ENCODE peak calls at places on chromosomes 11 and 22, in five cellular contexts. K is spleen, U is prostate gland, A is HCT116, F is stomach. W is an unnamed sample.

GRCh38 chr11:4025957-4026324 is 68.7 kb upstream of the RRM1 start:
- DNase-seq in A (no peak), U (no peak), K (no peak), F (no peak), W (no peak)

GRCh38 chr11:6638437-6638836 is 17.2 kb downstream of the DCHS1 start:
- DNase-seq in A (no peak), U (no peak), K (no peak), F (no peak), W (no peak)

GRCh38 chr11:103988595-103988969 is 47.9 kb upstream of the DDI1 start:
- DNase-seq in K (no peak), F (no peak), A (no peak), U (no peak), W (no peak)

GRCh38 chr11:123260511-123261211 is 65.6 kb upstream of the CLMP start:
- DNase-seq in F (no peak), U (no peak), K (no peak), A (no peak), W (no peak)

GRCh38 chr22:41822289-41823057 is 10.4 kb upstream of the SREBF2 start:
- DNase-seq in U (peak), K (no peak), A (peak), F (no peak), W (no peak)

GRCh38 chr11:66619080-66619554 is 2.7 kb downstream of the RBM14 start:
- DNase-seq in A (no peak), F (no peak), K (no peak), U (no peak), W (no peak)

GRCh38 chr11:19441752-19442553 is 201.2 kb upstream of the E2F8 start:
- DNase-seq in K (no peak), F (peak), A (peak), U (no peak), W (no peak)

GRCh38 chr11:80598905-80599304 is 1158.1 kb upstream of the TENM4 start:
- DNase-seq in F (no peak), U (no peak), A (no peak), K (no peak), W (no peak)

GRCh38 chr11:102256251-102256650 is 61.0 kb upstream of the BIRC3 start:
- DNase-seq in A (no peak), U (peak), F (no peak), K (no peak), W (no peak)

GRCh38 chr11:62149986-62150886 is 26.4 kb downstream of the INCENP start:
- DNase-seq in F (peak), U (no peak), A (no peak), K (peak), W (peak)

GRCh38 chr11:10722307-10722706 is 28.7 kb upstream of the CTR9 start:
- DNase-seq in A (no peak), U (no peak), F (no peak), K (no peak), W (no peak)

GRCh38 chr11:89491141-89491690 is at the start of gene NOX4:
- DNase-seq in U (no peak), F (peak), K (peak), A (no peak), W (peak)

GRCh38 chr11:662689-663274 is 25.7 kb downstream of the DRD4 start:
- DNase-seq in U (no peak), A (peak), F (peak), K (peak), W (no peak)

GRCh38 chr11:63768232-63769043 is at the start of gene ZFTA:
- DNase-seq in U (peak), F (peak), K (peak), A (no peak), W (peak)

GRCh38 chr11:19275496-19275895 is 34.8 kb upstream of the E2F8 start:
- DNase-seq in U (no peak), F (no peak), K (no peak), A (no peak), W (no peak)

GRCh38 chr11:293293-293851 is 4.4 kb downstream of the PGGHG start:
- DNase-seq in A (no peak), F (no peak), K (peak), U (no peak), W (no peak)

GRCh38 chr11:36361901-36362391 is 65.9 kb downstream of the PRR5L start:
- DNase-seq in F (no peak), K (no peak), A (no peak), U (no peak), W (no peak)

GRCh38 chr11:17719028-17719939 is at the start of gene MYOD1:
- DNase-seq in K (no peak), F (no peak), U (no peak), A (no peak), W (no peak)

GRCh38 chr11:16789560-16790483 is 51.4 kb downstream of the C11orf58 start:
- DNase-seq in U (no peak), A (no peak), F (no peak), K (peak), W (no peak)

GRCh38 chr11:1665313-1665712 is 31.7 kb upstream of the KRTAP5-6 start:
- DNase-seq in F (no peak), U (no peak), A (no peak), K (no peak), W (no peak)
- H3K4me3 ChIP-seq in F (no peak), U (no peak), A (no peak), K (no peak), W (no peak)

GRCh38 chr11:11777897-11778296 is 63.9 kb upstream of the USP47 start:
- DNase-seq in A (no peak), U (no peak), K (no peak), F (no peak), W (no peak)

GRCh38 chr11:11782532-11783110 is 59.2 kb upstream of the USP47 start:
- DNase-seq in F (peak), K (no peak), A (no peak), U (peak), W (no peak)

GRCh38 chr11:11780843-11781242 is 60.9 kb upstream of the USP47 start:
- DNase-seq in U (no peak), F (no peak), A (no peak), K (no peak), W (no peak)

GRCh38 chr11:11776714-11777113 is 65.1 kb upstream of the USP47 start:
- DNase-seq in F (no peak), A (no peak), K (no peak), U (no peak), W (no peak)

GRCh38 chr11:11779975-11780374 is 61.8 kb upstream of the USP47 start:
- DNase-seq in A (no peak), K (no peak), F (no peak), U (no peak), W (no peak)
- TF ChIP-seq CTCF in A (no peak), K (no peak), F (no peak), U (no peak), W (no peak)

GRCh38 chr11:47185305-47186075 is 744 bp downstream of the PACSIN3 start:
- DNase-seq in F (peak), U (peak), K (no peak), A (no peak), W (no peak)
- TF ChIP-seq POLR2AphosphoS5 in F (no peak), U (peak), K (no peak), A (peak), W (no peak)

GRCh38 chr11:85855341-85855656 is at the start of gene CCDC83:
- DNase-seq in K (no peak), U (no peak), A (no peak), F (no peak), W (no peak)
- H3K4me3 ChIP-seq in K (peak), U (peak), A (peak), F (peak), W (peak)

GRCh38 chr11:119583585-119583984 is 145.4 kb downstream of the NECTIN1 start:
- DNase-seq in K (no peak), A (no peak), U (no peak), F (no peak), W (no peak)
- TF ChIP-seq CTCF in K (no peak), A (no peak), U (no peak), F (no peak), W (no peak)